ENCODE peak calls at places on chromosomes 4 and X, in five cellular contexts. One of them, this sample, is unnamed.

GRCh38 chr4:140342620-140343019 is 30.8 kb upstream of the SCOC start:
- DNase-seq in sigmoid colon: no peak
- DNase-seq in ovary: no peak
- DNase-seq in H1: no peak
- DNase-seq in A549: no peak
- DNase-seq in this sample: no peak

GRCh38 chr4:174120446-174121142 is 162.9 kb downstream of the FBXO8 start:
- DNase-seq in sigmoid colon: peak; percentile 74
- DNase-seq in A549: peak; percentile 81
- DNase-seq in ovary: peak; percentile 72
- DNase-seq in H1: no peak
- DNase-seq in this sample: peak; percentile 69

GRCh38 chrX:85561216-85561615 is 181.8 kb upstream of the POF1B start:
- DNase-seq in sigmoid colon: no peak
- DNase-seq in H1: no peak
- DNase-seq in ovary: no peak
- DNase-seq in A549: no peak
- DNase-seq in this sample: no peak

GRCh38 chr4:165621983-165622382 is 243.2 kb downstream of the CPE start:
- DNase-seq in A549: no peak
- DNase-seq in sigmoid colon: no peak
- DNase-seq in H1: no peak
- DNase-seq in ovary: no peak
- DNase-seq in this sample: no peak

GRCh38 chr4:7703669-7704068 is 236.0 kb downstream of the AFAP1 start:
- DNase-seq in A549: no peak
- DNase-seq in ovary: no peak
- DNase-seq in H1: no peak
- DNase-seq in sigmoid colon: no peak
- DNase-seq in this sample: no peak

GRCh38 chr4:21554510-21554909 is 394.1 kb downstream of the KCNIP4 start:
- DNase-seq in ovary: no peak
- DNase-seq in sigmoid colon: no peak
- DNase-seq in H1: no peak
- DNase-seq in A549: no peak
- DNase-seq in this sample: peak; percentile 30

GRCh38 chr4:52199574-52200338 is 148.7 kb downstream of the SPATA18 start:
- DNase-seq in A549: peak; percentile 75
- DNase-seq in sigmoid colon: no peak
- DNase-seq in ovary: no peak
- DNase-seq in H1: no peak
- DNase-seq in this sample: no peak

GRCh38 chrX:129540725-129541184 is 696 bp downstream of the OCRL start:
- DNase-seq in ovary: peak; percentile 36
- DNase-seq in H1: no peak
- DNase-seq in A549: peak; percentile 18
- DNase-seq in sigmoid colon: peak; percentile 69
- DNase-seq in this sample: no peak

GRCh38 chrX:42102586-42103282 is 179.4 kb upstream of the CASK start:
- DNase-seq in A549: no peak
- DNase-seq in ovary: no peak
- DNase-seq in H1: no peak
- DNase-seq in sigmoid colon: no peak
- DNase-seq in this sample: no peak

GRCh38 chrX:134026732-134027311 is 41.4 kb upstream of the GPC3 start:
- DNase-seq in sigmoid colon: peak; percentile 64
- DNase-seq in H1: peak; percentile 9
- DNase-seq in A549: peak; percentile 40
- DNase-seq in ovary: peak; percentile 36
- DNase-seq in this sample: peak; percentile 31

GRCh38 chr4:31020363-31020762 is 300.2 kb downstream of the PCDH7 start:
- DNase-seq in sigmoid colon: no peak
- DNase-seq in A549: no peak
- DNase-seq in ovary: no peak
- DNase-seq in H1: no peak
- DNase-seq in this sample: no peak

GRCh38 chr4:98434816-98435215 is 173.6 kb downstream of the RAP1GDS1 start:
- DNase-seq in sigmoid colon: no peak
- DNase-seq in H1: no peak
- DNase-seq in A549: no peak
- DNase-seq in ovary: no peak
- DNase-seq in this sample: no peak

GRCh38 chr4:153448003-153448731 is 18.0 kb upstream of the TMEM131L start:
- DNase-seq in H1: no peak
- DNase-seq in sigmoid colon: no peak
- DNase-seq in ovary: no peak
- DNase-seq in A549: no peak
- DNase-seq in this sample: peak; percentile 39

GRCh38 chr4:72791054-72791453 is 222.0 kb upstream of the ADAMTS3 start:
- DNase-seq in H1: no peak
- DNase-seq in sigmoid colon: no peak
- DNase-seq in ovary: no peak
- DNase-seq in A549: no peak
- DNase-seq in this sample: no peak

GRCh38 chrX:39212456-39212855 is 411.2 kb downstream of the MID1IP1 start:
- DNase-seq in A549: no peak
- DNase-seq in ovary: no peak
- DNase-seq in sigmoid colon: no peak
- DNase-seq in H1: no peak
- DNase-seq in this sample: no peak

GRCh38 chr4:156038772-156039171 is 85.1 kb upstream of the CTSO start:
- DNase-seq in ovary: no peak
- DNase-seq in H1: no peak
- DNase-seq in sigmoid colon: no peak
- DNase-seq in A549: no peak
- DNase-seq in this sample: no peak

GRCh38 chr4:156036496-156036895 is 82.8 kb upstream of the CTSO start:
- DNase-seq in sigmoid colon: no peak
- DNase-seq in ovary: no peak
- DNase-seq in A549: no peak
- DNase-seq in H1: no peak
- DNase-seq in this sample: no peak
- TF ChIP-seq EP300 in sigmoid colon: no peak
- TF ChIP-seq EP300 in ovary: no peak
- TF ChIP-seq EP300 in A549: no peak
- TF ChIP-seq EP300 in H1: no peak
- TF ChIP-seq EP300 in this sample: no peak

GRCh38 chr4:147101678-147102077 is 156.0 kb upstream of the TTC29 start:
- DNase-seq in ovary: no peak
- DNase-seq in A549: no peak
- DNase-seq in sigmoid colon: no peak
- DNase-seq in H1: no peak
- DNase-seq in this sample: no peak
- TF ChIP-seq EP300 in ovary: no peak
- TF ChIP-seq EP300 in A549: no peak
- TF ChIP-seq EP300 in sigmoid colon: no peak
- TF ChIP-seq EP300 in H1: no peak
- TF ChIP-seq EP300 in this sample: no peak

GRCh38 chr4:87030124-87030523 is 95.3 kb downstream of the AFF1 start:
- DNase-seq in A549: no peak
- DNase-seq in sigmoid colon: no peak
- DNase-seq in H1: no peak
- DNase-seq in ovary: no peak
- DNase-seq in this sample: no peak

GRCh38 chr4:87031946-87032345 is 97.1 kb downstream of the AFF1 start:
- DNase-seq in ovary: no peak
- DNase-seq in A549: no peak
- DNase-seq in sigmoid colon: no peak
- DNase-seq in H1: no peak
- DNase-seq in this sample: no peak

GRCh38 chr4:87026795-87027495 is 92.1 kb downstream of the AFF1 start:
- DNase-seq in H1: no peak
- DNase-seq in ovary: no peak
- DNase-seq in A549: no peak
- DNase-seq in sigmoid colon: no peak
- DNase-seq in this sample: no peak

GRCh38 chr4:87030606-87031441 is 96.0 kb downstream of the AFF1 start:
- DNase-seq in sigmoid colon: no peak
- DNase-seq in ovary: no peak
- DNase-seq in A549: no peak
- DNase-seq in H1: no peak
- DNase-seq in this sample: peak; percentile 66

GRCh38 chr4:87029356-87029755 is 94.5 kb downstream of the AFF1 start:
- DNase-seq in sigmoid colon: peak; percentile 84
- DNase-seq in H1: no peak
- DNase-seq in ovary: no peak
- DNase-seq in A549: no peak
- DNase-seq in this sample: no peak
- TF ChIP-seq EP300 in sigmoid colon: no peak
- TF ChIP-seq EP300 in H1: no peak
- TF ChIP-seq EP300 in ovary: peak; percentile 63
- TF ChIP-seq EP300 in A549: no peak
- TF ChIP-seq EP300 in this sample: no peak

GRCh38 chr4:142406051-142406549 is 440.0 kb downstream of the INPP4B start:
- DNase-seq in ovary: no peak
- DNase-seq in sigmoid colon: no peak
- DNase-seq in H1: no peak
- DNase-seq in A549: peak; percentile 40
- DNase-seq in this sample: no peak

GRCh38 chr4:142406917-142407501 is 439.1 kb downstream of the INPP4B start:
- DNase-seq in H1: no peak
- DNase-seq in sigmoid colon: no peak
- DNase-seq in ovary: no peak
- DNase-seq in A549: no peak
- DNase-seq in this sample: no peak

GRCh38 chr4:142407569-142407968 is 438.5 kb downstream of the INPP4B start:
- DNase-seq in H1: no peak
- DNase-seq in ovary: no peak
- DNase-seq in A549: peak; percentile 33
- DNase-seq in sigmoid colon: no peak
- DNase-seq in this sample: no peak

GRCh38 chr4:142405021-142405991 is 440.8 kb downstream of the INPP4B start:
- DNase-seq in sigmoid colon: peak; percentile 72
- DNase-seq in H1: no peak
- DNase-seq in ovary: peak; percentile 27
- DNase-seq in A549: peak; percentile 73
- DNase-seq in this sample: no peak

DNA sequence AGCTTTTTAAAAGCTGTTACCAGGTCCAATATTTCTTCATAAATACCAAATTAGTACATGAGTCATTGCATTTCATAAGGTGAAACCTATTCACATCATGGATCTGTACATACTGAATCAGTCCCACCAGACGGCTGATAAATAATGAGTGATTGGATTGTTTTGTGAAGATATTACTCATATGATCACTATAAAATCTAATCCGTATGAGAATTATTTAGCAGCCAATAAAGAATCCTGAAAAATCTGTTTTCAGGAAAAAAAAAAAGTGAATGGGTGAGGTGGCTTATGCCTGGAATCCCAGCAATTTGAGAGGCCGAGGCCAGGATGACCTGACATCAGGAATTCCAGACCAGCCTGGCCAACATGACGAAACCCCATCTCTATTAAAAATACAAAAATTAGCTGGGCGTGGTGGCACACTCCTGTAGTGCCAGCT is 438.1 kb downstream of the INPP4B start:
- DNase-seq in sigmoid colon: no peak
- DNase-seq in H1: no peak
- DNase-seq in A549: peak; percentile 84
- DNase-seq in ovary: no peak
- DNase-seq in this sample: no peak
- TF ChIP-seq EP300 in sigmoid colon: no peak
- TF ChIP-seq EP300 in H1: no peak
- TF ChIP-seq EP300 in A549: peak; percentile 88
- TF ChIP-seq EP300 in ovary: no peak
- TF ChIP-seq EP300 in this sample: no peak

GRCh38 chrX:23727206-23727605 is 15.9 kb downstream of the ACOT9 start:
- DNase-seq in sigmoid colon: no peak
- DNase-seq in A549: no peak
- DNase-seq in ovary: no peak
- DNase-seq in H1: no peak
- DNase-seq in this sample: no peak

GRCh38 chrX:23736030-23736429 is 7.0 kb downstream of the ACOT9 start:
- DNase-seq in sigmoid colon: no peak
- DNase-seq in ovary: no peak
- DNase-seq in A549: no peak
- DNase-seq in H1: no peak
- DNase-seq in this sample: no peak

GRCh38 chrX:23737413-23737812 is 5.7 kb downstream of the ACOT9 start:
- DNase-seq in A549: no peak
- DNase-seq in ovary: no peak
- DNase-seq in sigmoid colon: no peak
- DNase-seq in H1: no peak
- DNase-seq in this sample: no peak

GRCh38 chrX:23729214-23729613 is 13.9 kb downstream of the ACOT9 start:
- DNase-seq in H1: no peak
- DNase-seq in sigmoid colon: no peak
- DNase-seq in A549: no peak
- DNase-seq in ovary: no peak
- DNase-seq in this sample: no peak

DNA sequence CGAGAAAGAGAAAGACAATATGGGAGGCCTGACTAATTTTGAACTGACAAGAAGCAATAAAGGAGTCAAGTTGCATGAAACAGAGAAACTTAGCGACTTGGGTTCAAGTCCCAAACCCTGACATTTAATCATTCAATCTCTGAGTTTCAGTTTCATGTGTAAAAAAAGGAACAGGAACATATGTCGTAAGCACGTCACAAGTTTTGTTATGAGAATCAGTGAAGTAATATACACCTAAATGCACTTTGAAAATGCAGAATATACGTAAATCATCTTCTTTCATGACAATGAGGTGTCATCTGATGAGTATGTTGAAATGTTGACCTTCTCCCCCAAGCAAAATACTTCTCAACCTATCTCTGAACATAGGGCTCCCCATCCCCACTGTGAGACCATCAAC is 10.4 kb downstream of the ACOT9 start:
- DNase-seq in H1: no peak
- DNase-seq in A549: no peak
- DNase-seq in ovary: no peak
- DNase-seq in sigmoid colon: no peak
- DNase-seq in this sample: no peak
- TF ChIP-seq EP300 in H1: no peak
- TF ChIP-seq EP300 in A549: no peak
- TF ChIP-seq EP300 in ovary: no peak
- TF ChIP-seq EP300 in sigmoid colon: no peak
- TF ChIP-seq EP300 in this sample: no peak

GRCh38 chrX:110748256-110748811 is 47.3 kb downstream of the CHRDL1 start:
- DNase-seq in ovary: no peak
- DNase-seq in H1: no peak
- DNase-seq in A549: no peak
- DNase-seq in sigmoid colon: no peak
- DNase-seq in this sample: no peak
- TF ChIP-seq EP300 in ovary: no peak
- TF ChIP-seq EP300 in H1: no peak
- TF ChIP-seq EP300 in A549: no peak
- TF ChIP-seq EP300 in sigmoid colon: no peak
- TF ChIP-seq EP300 in this sample: no peak

GRCh38 chrX:101550362-101550761 is at the start of gene ARMCX1:
- DNase-seq in ovary: peak; percentile 74
- DNase-seq in sigmoid colon: peak; percentile 90
- DNase-seq in H1: peak; percentile 23
- DNase-seq in A549: peak; percentile 11
- DNase-seq in this sample: peak; percentile 74
- TF ChIP-seq EP300 in ovary: no peak
- TF ChIP-seq EP300 in sigmoid colon: no peak
- TF ChIP-seq EP300 in H1: no peak
- TF ChIP-seq EP300 in A549: no peak
- TF ChIP-seq EP300 in this sample: no peak

This sample was measured in SK-N-SH.